ENCODE peak calls at places on chromosomes 1 and 21, in eight cellular contexts. G is K562, D is ovary, V is right lobe of liver, N is right cardiac atrium, R is GM23338, L is IMR-90, M is transverse colon. K is an unnamed sample. For H3K27me3 and H3K4me1, the result is how much of the 10 kb centered on the place peaks cover.

GRCh38 chr1:230788561-230789275 is 41.5 kb downstream of the CAPN9 start:
- DNase-seq in L (no peak), M (no peak), N (no peak), D (no peak), R (no peak), V (no peak), G (no peak), K (no peak)

GRCh38 chr1:117586747-117587478 is 18.9 kb upstream of the TENT5C start:
- DNase-seq in L (no peak), M (no peak), N (no peak), G (no peak), V (peak), R (no peak), D (no peak), K (no peak)

GRCh38 chr1:186059311-186059710 is 315.7 kb downstream of the TPR start:
- DNase-seq in M (no peak), D (no peak), N (no peak), G (no peak), R (no peak), L (peak), V (peak), K (no peak)

GRCh38 chr1:32447469-32448185 is 17.2 kb upstream of the ZBTB8B start:
- DNase-seq in N (no peak), G (peak), R (peak), V (no peak), L (peak), M (no peak), D (no peak), K (peak)

GRCh38 chr1:114610546-114611245 is 29.3 kb upstream of the BCAS2 start:
- DNase-seq in V (no peak), D (no peak), N (no peak), L (peak), G (no peak), R (no peak), M (no peak), K (no peak)

GRCh38 chr1:197680311-197680710 is 95.0 kb downstream of the DENND1B start:
- DNase-seq in D (no peak), R (no peak), V (no peak), L (peak), G (no peak), N (no peak), M (no peak), K (no peak)

GRCh38 chr1:246647113-246647512 is 77.1 kb upstream of the SCCPDH start:
- DNase-seq in M (peak), D (no peak), V (no peak), L (peak), N (peak), R (peak), G (peak), K (peak)

GRCh38 chr1:96730574-96731298 is 9.2 kb downstream of the PTBP2 start:
- DNase-seq in D (no peak), V (no peak), M (no peak), G (no peak), L (peak), N (no peak), R (no peak), K (no peak)

GRCh38 chr1:117671781-117672501 is 66.1 kb downstream of the TENT5C start:
- DNase-seq in M (peak), D (no peak), G (peak), N (peak), R (peak), L (no peak), V (peak), K (peak)

GRCh38 chr1:46446646-46447498 is 42.8 kb upstream of the DMBX1 start:
- DNase-seq in L (peak), N (peak), M (peak), V (peak), R (peak), D (peak), G (peak), K (peak)

GRCh38 chr1:28592314-28593071 is 428 bp downstream of the RAB42 start:
- DNase-seq in G (peak), L (no peak), N (peak), R (peak), V (no peak), M (peak), D (no peak), K (no peak)

GRCh38 chr1:243842978-243843490 is 7.0 kb downstream of the AKT3 start:
- DNase-seq in D (no peak), G (no peak), V (no peak), R (no peak), N (no peak), L (peak), M (no peak), K (no peak)

GRCh38 chr1:20448626-20449215 is 37.3 kb downstream of the CAMK2N1 start:
- DNase-seq in R (peak), L (no peak), M (no peak), V (no peak), N (no peak), D (no peak), G (no peak), K (no peak)

GRCh38 chr1:247332215-247332900 is 691 bp upstream of the ZNF496 start:
- DNase-seq in V (peak), L (peak), G (peak), D (peak), M (peak), R (peak), N (peak), K (peak)

GRCh38 chr1:226110249-226111108 is 48.0 kb downstream of the H3-3A start:
- DNase-seq in D (peak), V (peak), N (peak), L (peak), M (peak), G (peak), R (peak), K (peak)

GRCh38 chr1:179709841-179710329 is 33.2 kb upstream of the FAM163A start:
- DNase-seq in N (no peak), M (no peak), G (no peak), V (no peak), L (peak), D (no peak), R (no peak), K (peak)

GRCh38 chr1:23372481-23372880 is 2.8 kb upstream of the ZNF436 start:
- DNase-seq in M (no peak), G (no peak), R (no peak), V (no peak), L (no peak), D (no peak), N (no peak), K (no peak)

GRCh38 chr1:223748773-223749733 is 36.7 kb downstream of the CAPN2 start:
- DNase-seq in R (peak), M (peak), N (peak), V (peak), G (peak), L (peak), D (peak), K (peak)

GRCh38 chr1:2210786-2211185 is 16.2 kb upstream of the FAAP20 start:
- DNase-seq in N (peak), M (no peak), D (peak), G (no peak), V (peak), L (no peak), R (no peak), K (no peak)

GRCh38 chr1:59329412-59330053 is 32.6 kb downstream of the FGGY start:
- DNase-seq in V (no peak), L (no peak), N (no peak), G (no peak), D (no peak), M (no peak), R (peak), K (no peak)

GRCh38 chr21:38768385-38769071 is 37.2 kb upstream of the ETS2 start:
- DNase-seq in M (no peak), R (no peak), L (peak), D (no peak), G (peak), V (no peak), N (no peak), K (no peak)

GRCh38 chr1:183753464-183753891 is 51.4 kb upstream of the RGL1 start:
- DNase-seq in M (no peak), V (no peak), R (no peak), D (no peak), L (no peak), G (no peak), N (no peak), K (no peak)

GRCh38 chr1:220875233-220875632 is 4.0 kb upstream of the HLX start:
- DNase-seq in R (no peak), N (no peak), V (no peak), M (no peak), D (no peak), G (no peak), L (no peak), K (no peak)

GRCh38 chr21:15732996-15733329 is 3.2 kb downstream of the USP25 start:
- DNase-seq in R (no peak), N (no peak), L (no peak), M (no peak), D (no peak), V (no peak), G (no peak), K (no peak)

GRCh38 chr1:26317612-26318337 is at the start of gene CD52:
- DNase-seq in V (no peak), D (no peak), M (peak), N (no peak), R (peak), L (no peak), G (peak), K (no peak)

GRCh38 chr1:155466617-155466972 is 96.0 kb downstream of the ASH1L start:
- DNase-seq in R (no peak), V (no peak), N (no peak), M (no peak), D (no peak), G (no peak), L (no peak), K (no peak)

GRCh38 chr21:37364722-37365121 is 1.9 kb upstream of the DYRK1A start:
- DNase-seq in N (no peak), V (no peak), M (no peak), L (no peak), G (no peak), R (no peak), D (no peak), K (no peak)

GRCh38 chr1:3889952-3890351 is 10.1 kb downstream of the C1orf174 start:
- DNase-seq in N (peak), V (no peak), R (no peak), G (no peak), M (no peak), D (no peak), L (no peak), K (no peak)

GRCh38 chr21:17391811-17392340 is 121.0 kb upstream of the CXADR start:
- DNase-seq in V (no peak), L (no peak), M (no peak), N (no peak), G (no peak), D (no peak), R (no peak), K (no peak)

GRCh38 chr1:77829851-77830250 is 50.4 kb downstream of the MIGA1 start:
- DNase-seq in M (no peak), R (no peak), N (no peak), D (no peak), L (no peak), V (no peak), G (no peak), K (no peak)

GRCh38 chr1:197783510-197783948 is 8.2 kb upstream of the DENND1B start:
- DNase-seq in V (no peak), G (no peak), M (peak), R (no peak), D (no peak), N (no peak), L (peak), K (no peak)

GRCh38 chr21:25494804-25495203 is 112.5 kb downstream of the MRPL39 start:
- DNase-seq in R (no peak), N (no peak), L (no peak), G (no peak), M (no peak), V (no peak), D (no peak), K (no peak)

GRCh38 chr1:115210302-115210711 is 121.0 kb upstream of the TSPAN2 start:
- DNase-seq in M (no peak), N (no peak), L (peak), G (no peak), R (no peak), V (no peak), D (no peak), K (no peak)

GRCh38 chr1:165060285-165060793 is 296.2 kb downstream of the LMX1A start:
- DNase-seq in D (no peak), N (no peak), R (no peak), G (no peak), L (no peak), M (no peak), V (no peak), K (no peak)

GRCh38 chr1:14429577-14429976 is 168.9 kb upstream of the KAZN start:
- DNase-seq in V (no peak), N (no peak), M (no peak), L (no peak), D (no peak), G (no peak), R (no peak), K (no peak)

GRCh38 chr1:101520302-101520701 is 283.5 kb downstream of the S1PR1 start:
- DNase-seq in V (no peak), D (no peak), L (peak), R (peak), N (no peak), M (peak), G (peak), K (no peak)

GRCh38 chr21:35149698-35150097 is 100.6 kb upstream of the RUNX1 start:
- DNase-seq in R (no peak), N (no peak), D (no peak), V (no peak), M (no peak), G (no peak), L (peak), K (no peak)

GRCh38 chr1:179529482-179529881 is 46.3 kb downstream of the NPHS2 start:
- DNase-seq in V (no peak), R (peak), L (no peak), M (no peak), N (no peak), D (no peak), G (no peak), K (no peak)

DNA sequence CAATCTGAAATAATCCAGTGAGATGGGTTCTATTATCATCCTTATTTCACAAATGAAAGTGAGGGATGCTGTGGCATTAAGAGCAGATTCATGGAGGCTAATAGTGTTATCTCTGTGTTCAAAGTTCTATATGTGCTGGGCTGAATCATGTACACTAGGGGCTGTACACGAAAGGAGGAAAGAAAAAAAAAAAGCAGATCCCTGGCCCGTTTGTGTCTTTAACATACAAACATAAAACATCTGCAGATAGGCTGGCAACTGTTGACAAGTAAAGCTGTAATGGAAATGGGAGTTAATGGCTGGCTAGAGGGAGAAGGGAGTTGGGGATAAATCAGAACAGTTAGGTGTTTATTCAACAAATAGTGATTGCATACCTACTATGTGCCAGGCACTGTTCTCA is 3.1 kb downstream of the WNT2B start:
- DNase-seq in M (no peak), D (no peak), G (no peak), V (no peak), R (no peak), N (no peak), L (no peak), K (no peak)
- H3K27me3 ChIP-seq in M (under half), D (under half), G (half or more), V (under half), R (half or more), N (under half), L (under half), K (under half)

GRCh38 chr1:75725861-75726361 is 1.4 kb downstream of the ACADM start:
- DNase-seq in M (peak), L (no peak), D (no peak), N (no peak), R (peak), G (peak), V (peak), K (no peak)
- H3K4me1 ChIP-seq in M (under half), L (under half), D (under half), N (under half), R (under half), G (under half), V (under half), K (under half)

DNA sequence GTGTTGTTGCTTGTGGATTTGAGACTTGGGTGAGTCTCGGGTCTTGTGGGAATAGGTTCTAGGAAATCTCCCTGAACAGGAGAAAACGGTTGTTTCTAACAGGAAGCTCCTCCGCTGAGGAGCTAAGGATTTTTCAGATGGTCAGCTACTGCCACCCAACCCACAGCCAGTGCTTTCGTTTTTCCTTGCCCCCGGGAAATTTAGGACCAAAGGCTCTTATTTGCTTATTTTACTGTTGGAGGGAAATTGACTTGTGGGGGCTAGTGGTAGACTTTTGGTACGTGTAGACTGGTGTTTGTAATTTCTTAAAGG is 789 bp downstream of the SNX7 start:
- DNase-seq in M (no peak), N (no peak), L (peak), V (no peak), R (no peak), D (no peak), G (no peak), K (no peak)
- H3K4me3 ChIP-seq in M (peak), N (peak), L (peak), V (peak), R (peak), D (peak), G (no peak), K (peak)

GRCh38 chr1:109115685-109116084 is 1.8 kb downstream of the ELAPOR1 start:
- DNase-seq in D (no peak), N (no peak), M (no peak), R (no peak), L (no peak), V (no peak), G (peak), K (no peak)

GRCh38 chr1:109112056-109112651 is 1.8 kb upstream of the ELAPOR1 start:
- DNase-seq in D (no peak), M (no peak), V (no peak), G (peak), L (peak), N (no peak), R (no peak), K (no peak)

GRCh38 chr1:109116286-109116685 is 2.4 kb downstream of the ELAPOR1 start:
- DNase-seq in N (no peak), V (no peak), R (no peak), D (no peak), G (no peak), L (no peak), M (no peak), K (no peak)

GRCh38 chr1:109112652-109113285 is 1.1 kb upstream of the ELAPOR1 start:
- DNase-seq in D (peak), M (peak), G (peak), R (peak), L (peak), V (peak), N (peak), K (peak)

GRCh38 chr1:109113787-109114568 is at the start of gene ELAPOR1:
- DNase-seq in L (peak), N (peak), V (peak), R (peak), D (no peak), G (no peak), M (peak), K (peak)
- H3K27me3 ChIP-seq in L (under half), N (under half), V (under half), R (half or more), D (under half), G (under half), M (under half), K (under half)

GRCh38 chr1:6823822-6824221 is 38.6 kb downstream of the CAMTA1 start:
- DNase-seq in D (no peak), G (no peak), M (no peak), N (no peak), V (no peak), R (no peak), L (no peak), K (no peak)
- H3K4me1 ChIP-seq in D (under half), G (under half), M (half or more), N (under half), V (half or more), R (under half), L (under half), K (half or more)

GRCh38 chr1:95043141-95043980 is 29.4 kb downstream of the ALG14 start:
- DNase-seq in R (peak), G (peak), L (peak), N (peak), V (peak), D (peak), M (peak), K (peak)

GRCh38 chr1:95041491-95042165 is 31.1 kb downstream of the ALG14 start:
- DNase-seq in V (peak), M (peak), N (peak), G (peak), L (peak), R (no peak), D (peak), K (peak)

GRCh38 chr1:95040032-95040525 is 32.7 kb downstream of the ALG14 start:
- DNase-seq in L (no peak), N (no peak), G (no peak), V (no peak), D (no peak), R (no peak), M (no peak), K (no peak)

GRCh38 chr1:95039360-95040031 is 33.3 kb downstream of the ALG14 start:
- DNase-seq in L (peak), V (no peak), N (no peak), G (no peak), D (no peak), M (no peak), R (no peak), K (no peak)

GRCh38 chr1:95042286-95042685 is 30.5 kb downstream of the ALG14 start:
- DNase-seq in L (peak), M (no peak), V (no peak), R (no peak), N (no peak), D (peak), G (no peak), K (no peak)
- H3K4me3 ChIP-seq in L (no peak), M (no peak), V (no peak), R (no peak), N (no peak), D (no peak), G (no peak), K (no peak)

K was measured in adrenal gland.